ENCODE peak calls at places on chromosome 22, in nine cellular contexts. C is NCI-H1105; J is epithelial cell of esophagus; T is fibroblast of the conjunctiva; D is hypothalamus; F is activated CD8-positive, alpha-beta memory T cell treated with anti-CD3 and anti-CD28 coated beads, Interleukin-2, amount 50 U/mL, for 48 hours; N is vagina; R is heart left ventricle; A is uterus. W is an unnamed sample.

GRCh38 chr22:27597703-27598444 is 203.7 kb downstream of the MN1 start:
- DNase-seq in D (no peak), R (no peak), A (no peak), J (peak), C (no peak), T (no peak), F (no peak), N (no peak), W (no peak)

GRCh38 chr22:29146101-29146560 is 59.6 kb upstream of the EMID1 start:
- DNase-seq in D (no peak), A (no peak), C (no peak), T (no peak), N (peak), F (peak), J (no peak), R (no peak), W (peak)

GRCh38 chr22:37276771-37277170 is 5.5 kb upstream of the CYTH4 start:
- DNase-seq in N (no peak), T (no peak), C (no peak), D (no peak), A (no peak), F (no peak), J (no peak), R (no peak), W (no peak)

GRCh38 chr22:45548441-45548840 is 45.8 kb downstream of the FBLN1 start:
- DNase-seq in D (no peak), R (no peak), C (no peak), T (no peak), F (no peak), J (no peak), A (no peak), N (no peak), W (no peak)

GRCh38 chr22:45429921-45430775 is 16.7 kb downstream of the RIBC2 start:
- DNase-seq in J (no peak), R (no peak), T (no peak), A (peak), D (no peak), F (no peak), C (no peak), N (no peak), W (peak)

GRCh38 chr22:25775501-25775900 is 33.5 kb downstream of the MYO18B start:
- DNase-seq in D (no peak), A (no peak), T (no peak), J (peak), N (no peak), R (no peak), C (no peak), F (no peak), W (peak)

GRCh38 chr22:45948081-45948648 is 28.8 kb downstream of the WNT7B start:
- DNase-seq in T (no peak), C (peak), A (no peak), J (no peak), R (no peak), F (no peak), N (no peak), D (no peak), W (no peak)

GRCh38 chr22:40332319-40332781 is 13.9 kb upstream of the ADSL start:
- DNase-seq in C (no peak), N (no peak), D (no peak), A (no peak), J (peak), F (no peak), T (no peak), R (no peak), W (no peak)